ENCODE peak calls at places on chromosomes 2 and 18, in six cellular contexts. One of them, this sample, is unnamed.
A peak's percentile ranks its signal among the peaks of the same experiment; 100 is the strongest.

GRCh38 chr2:124810132-124810531 is 785.0 kb downstream of the CNTNAP5 start:
- DNase-seq in breast epithelium: no peak
- DNase-seq in OCI-LY7: no peak
- DNase-seq in PC-9: no peak
- DNase-seq in Karpas-422: peak; percentile 55
- DNase-seq in CD8-positive, alpha-beta T cell: no peak
- DNase-seq in this sample: peak; percentile 52

GRCh38 chr2:10785260-10785659 is 27.3 kb downstream of the PDIA6 start:
- DNase-seq in Karpas-422: no peak
- DNase-seq in breast epithelium: no peak
- DNase-seq in PC-9: no peak
- DNase-seq in OCI-LY7: no peak
- DNase-seq in CD8-positive, alpha-beta T cell: no peak
- DNase-seq in this sample: no peak

GRCh38 chr2:127634626-127635379 is 11.2 kb upstream of the GPR17 start:
- DNase-seq in breast epithelium: no peak
- DNase-seq in PC-9: no peak
- DNase-seq in OCI-LY7: no peak
- DNase-seq in CD8-positive, alpha-beta T cell: no peak
- DNase-seq in Karpas-422: no peak
- DNase-seq in this sample: no peak

GRCh38 chr2:207055254-207055653 is 110.5 kb downstream of the KLF7 start:
- DNase-seq in breast epithelium: no peak
- DNase-seq in PC-9: no peak
- DNase-seq in Karpas-422: no peak
- DNase-seq in OCI-LY7: no peak
- DNase-seq in CD8-positive, alpha-beta T cell: no peak
- DNase-seq in this sample: no peak

GRCh38 chr2:138078153-138078552 is 113.9 kb downstream of the HNMT start:
- DNase-seq in breast epithelium: no peak
- DNase-seq in OCI-LY7: no peak
- DNase-seq in PC-9: no peak
- DNase-seq in Karpas-422: no peak
- DNase-seq in CD8-positive, alpha-beta T cell: no peak
- DNase-seq in this sample: no peak

GRCh38 chr2:30688956-30689401 is 118.3 kb downstream of the CAPN13 start:
- DNase-seq in PC-9: no peak
- DNase-seq in CD8-positive, alpha-beta T cell: no peak
- DNase-seq in Karpas-422: no peak
- DNase-seq in breast epithelium: no peak
- DNase-seq in OCI-LY7: no peak
- DNase-seq in this sample: no peak

GRCh38 chr18:63701952-63702351 is 808 bp upstream of the SERPINB11 start:
- DNase-seq in PC-9: no peak
- DNase-seq in Karpas-422: no peak
- DNase-seq in CD8-positive, alpha-beta T cell: no peak
- DNase-seq in OCI-LY7: no peak
- DNase-seq in breast epithelium: no peak
- DNase-seq in this sample: no peak

GRCh38 chr2:25228848-25229674 is 60.7 kb upstream of the POMC start:
- DNase-seq in OCI-LY7: peak; percentile 64
- DNase-seq in PC-9: peak; percentile 66
- DNase-seq in CD8-positive, alpha-beta T cell: peak; percentile 46
- DNase-seq in Karpas-422: peak; percentile 72
- DNase-seq in breast epithelium: peak; percentile 66
- DNase-seq in this sample: peak; percentile 70

GRCh38 chr2:39306626-39307025 is 62.9 kb upstream of the CDKL4 start:
- DNase-seq in OCI-LY7: no peak
- DNase-seq in breast epithelium: no peak
- DNase-seq in PC-9: no peak
- DNase-seq in CD8-positive, alpha-beta T cell: no peak
- DNase-seq in Karpas-422: no peak
- DNase-seq in this sample: no peak

GRCh38 chr2:23434721-23435121 is 49.7 kb downstream of the KLHL29 start:
- DNase-seq in PC-9: no peak
- DNase-seq in OCI-LY7: no peak
- DNase-seq in Karpas-422: no peak
- DNase-seq in breast epithelium: no peak
- DNase-seq in CD8-positive, alpha-beta T cell: no peak
- DNase-seq in this sample: no peak

GRCh38 chr2:233055362-233055761 is 4.8 kb upstream of the INPP5D start:
- DNase-seq in PC-9: no peak
- DNase-seq in breast epithelium: no peak
- DNase-seq in CD8-positive, alpha-beta T cell: no peak
- DNase-seq in Karpas-422: no peak
- DNase-seq in OCI-LY7: no peak
- DNase-seq in this sample: no peak

GRCh38 chr2:44789971-44790721 is 151.4 kb upstream of the SIX3 start:
- DNase-seq in breast epithelium: no peak
- DNase-seq in Karpas-422: no peak
- DNase-seq in PC-9: no peak
- DNase-seq in CD8-positive, alpha-beta T cell: no peak
- DNase-seq in OCI-LY7: no peak
- DNase-seq in this sample: no peak

GRCh38 chr2:120738786-120739771 is 3.4 kb downstream of the GLI2 start:
- DNase-seq in breast epithelium: no peak
- DNase-seq in OCI-LY7: no peak
- DNase-seq in CD8-positive, alpha-beta T cell: no peak
- DNase-seq in PC-9: no peak
- DNase-seq in Karpas-422: no peak
- DNase-seq in this sample: no peak

GRCh38 chr2:98913916-98914712 is 21.9 kb downstream of the CRACDL start:
- DNase-seq in PC-9: no peak
- DNase-seq in CD8-positive, alpha-beta T cell: no peak
- DNase-seq in OCI-LY7: no peak
- DNase-seq in Karpas-422: no peak
- DNase-seq in breast epithelium: no peak
- DNase-seq in this sample: no peak

GRCh38 chr18:35938158-35938557 is 34.3 kb upstream of the RMP24 start:
- DNase-seq in OCI-LY7: no peak
- DNase-seq in PC-9: no peak
- DNase-seq in breast epithelium: no peak
- DNase-seq in CD8-positive, alpha-beta T cell: no peak
- DNase-seq in Karpas-422: no peak
- DNase-seq in this sample: no peak

GRCh38 chr2:104872034-104872865 is 18.3 kb downstream of the POU3F3 start:
- DNase-seq in CD8-positive, alpha-beta T cell: no peak
- DNase-seq in breast epithelium: no peak
- DNase-seq in OCI-LY7: no peak
- DNase-seq in Karpas-422: peak; percentile 48
- DNase-seq in PC-9: no peak
- DNase-seq in this sample: no peak

DNA sequence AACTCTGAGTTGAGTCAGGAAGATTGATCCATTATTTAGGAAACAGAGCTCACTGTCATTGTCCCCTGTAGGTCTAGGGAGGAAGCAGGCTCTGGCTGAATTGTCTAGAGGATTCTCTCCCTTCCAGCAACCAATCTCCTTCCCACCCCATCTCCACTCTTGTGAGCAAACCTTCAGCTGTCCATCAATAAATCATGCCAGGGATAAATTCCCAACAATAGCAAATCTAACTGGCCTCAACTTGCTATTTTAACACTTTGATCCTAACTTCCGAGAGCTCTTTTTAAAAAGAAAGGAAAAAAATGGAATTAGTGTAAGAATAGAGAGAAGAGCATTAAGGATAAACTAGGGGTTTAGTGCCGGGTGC is 53.5 kb downstream of the ATP8B1 start:
- DNase-seq in PC-9: no peak
- DNase-seq in Karpas-422: no peak
- DNase-seq in CD8-positive, alpha-beta T cell: no peak
- DNase-seq in breast epithelium: no peak
- DNase-seq in OCI-LY7: no peak
- DNase-seq in this sample: no peak
- H3K27ac ChIP-seq in PC-9: peak overlapping the region; percentile 35
- H3K27ac ChIP-seq in Karpas-422: peak overlapping the region; percentile 79
- H3K27ac ChIP-seq in CD8-positive, alpha-beta T cell: no peak overlapping the region
- H3K27ac ChIP-seq in breast epithelium: no peak overlapping the region
- H3K27ac ChIP-seq in OCI-LY7: no peak overlapping the region
- H3K27ac ChIP-seq in this sample: peak overlapping the region; percentile 44

DNA sequence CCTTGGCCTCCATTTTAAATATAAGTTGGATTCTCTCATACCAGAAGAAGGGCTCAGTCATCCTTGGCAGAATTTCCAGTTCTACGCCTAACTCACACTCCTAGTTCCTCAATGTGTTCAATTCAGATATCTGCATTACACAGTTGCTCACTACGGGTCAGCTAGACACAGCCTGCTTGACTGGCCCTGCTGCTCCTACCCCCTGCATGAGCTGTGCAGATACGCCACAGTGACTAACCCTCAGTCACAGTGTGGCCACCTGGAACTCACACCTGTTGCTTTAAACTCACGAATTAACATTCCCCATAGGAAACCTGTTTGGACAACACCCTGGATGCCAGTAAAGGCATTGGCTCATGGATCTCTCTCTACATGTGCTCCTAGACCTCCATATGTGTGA is 429.6 kb downstream of the NCKAP5 start:
- DNase-seq in OCI-LY7: no peak
- DNase-seq in Karpas-422: no peak
- DNase-seq in CD8-positive, alpha-beta T cell: no peak
- DNase-seq in PC-9: no peak
- DNase-seq in breast epithelium: no peak
- DNase-seq in this sample: no peak
- H3K4me3 ChIP-seq in OCI-LY7: no peak overlapping the region
- H3K4me3 ChIP-seq in Karpas-422: no peak overlapping the region
- H3K4me3 ChIP-seq in CD8-positive, alpha-beta T cell: no peak overlapping the region
- H3K4me3 ChIP-seq in PC-9: no peak overlapping the region
- H3K4me3 ChIP-seq in breast epithelium: no peak overlapping the region
- H3K4me3 ChIP-seq in this sample: no peak overlapping the region

GRCh38 chr2:173101687-173102086 is 26.0 kb downstream of the MAP3K20 start:
- DNase-seq in PC-9: no peak
- DNase-seq in OCI-LY7: no peak
- DNase-seq in Karpas-422: no peak
- DNase-seq in breast epithelium: no peak
- DNase-seq in CD8-positive, alpha-beta T cell: no peak
- DNase-seq in this sample: no peak
- H3K27ac ChIP-seq in PC-9: no peak overlapping the region
- H3K27ac ChIP-seq in OCI-LY7: no peak overlapping the region
- H3K27ac ChIP-seq in Karpas-422: no peak overlapping the region
- H3K27ac ChIP-seq in breast epithelium: no peak overlapping the region
- H3K27ac ChIP-seq in CD8-positive, alpha-beta T cell: no peak overlapping the region
- H3K27ac ChIP-seq in this sample: no peak overlapping the region

GRCh38 chr2:175595139-175595538 is 406.9 kb downstream of the LNPK start:
- DNase-seq in CD8-positive, alpha-beta T cell: no peak
- DNase-seq in PC-9: no peak
- DNase-seq in Karpas-422: peak; percentile 40
- DNase-seq in OCI-LY7: no peak
- DNase-seq in breast epithelium: no peak
- DNase-seq in this sample: peak; percentile 11

GRCh38 chr2:175601969-175602368 is 400.1 kb downstream of the LNPK start:
- DNase-seq in CD8-positive, alpha-beta T cell: no peak
- DNase-seq in OCI-LY7: no peak
- DNase-seq in PC-9: no peak
- DNase-seq in Karpas-422: no peak
- DNase-seq in breast epithelium: no peak
- DNase-seq in this sample: no peak

GRCh38 chr2:175597286-175597685 is 404.8 kb downstream of the LNPK start:
- DNase-seq in CD8-positive, alpha-beta T cell: no peak
- DNase-seq in Karpas-422: no peak
- DNase-seq in breast epithelium: no peak
- DNase-seq in OCI-LY7: no peak
- DNase-seq in PC-9: no peak
- DNase-seq in this sample: no peak

GRCh38 chr2:175605599-175605988 is 396.5 kb downstream of the LNPK start:
- DNase-seq in CD8-positive, alpha-beta T cell: no peak
- DNase-seq in OCI-LY7: no peak
- DNase-seq in Karpas-422: no peak
- DNase-seq in PC-9: no peak
- DNase-seq in breast epithelium: no peak
- DNase-seq in this sample: no peak

GRCh38 chr2:175600024-175600831 is 401.8 kb downstream of the LNPK start:
- DNase-seq in PC-9: no peak
- DNase-seq in CD8-positive, alpha-beta T cell: no peak
- DNase-seq in breast epithelium: no peak
- DNase-seq in OCI-LY7: no peak
- DNase-seq in Karpas-422: no peak
- DNase-seq in this sample: no peak
- H3K4me3 ChIP-seq in PC-9: no peak overlapping the region
- H3K4me3 ChIP-seq in CD8-positive, alpha-beta T cell: no peak overlapping the region
- H3K4me3 ChIP-seq in breast epithelium: no peak overlapping the region
- H3K4me3 ChIP-seq in OCI-LY7: no peak overlapping the region
- H3K4me3 ChIP-seq in Karpas-422: no peak overlapping the region
- H3K4me3 ChIP-seq in this sample: no peak overlapping the region

GRCh38 chr18:2853926-2854664 is 7.3 kb downstream of the EMILIN2 start:
- DNase-seq in OCI-LY7: no peak
- DNase-seq in breast epithelium: no peak
- DNase-seq in CD8-positive, alpha-beta T cell: no peak
- DNase-seq in PC-9: no peak
- DNase-seq in Karpas-422: no peak
- DNase-seq in this sample: no peak
- H3K27ac ChIP-seq in OCI-LY7: no peak overlapping the region
- H3K27ac ChIP-seq in breast epithelium: peak overlapping the region; percentile 61
- H3K27ac ChIP-seq in CD8-positive, alpha-beta T cell: no peak overlapping the region
- H3K27ac ChIP-seq in PC-9: no peak overlapping the region
- H3K27ac ChIP-seq in Karpas-422: no peak overlapping the region
- H3K27ac ChIP-seq in this sample: no peak overlapping the region

GRCh38 chr18:55586841-55587240 is 1.2 kb downstream of the TCF4 start:
- DNase-seq in PC-9: no peak
- DNase-seq in OCI-LY7: peak; percentile 37
- DNase-seq in breast epithelium: no peak
- DNase-seq in Karpas-422: peak; percentile 59
- DNase-seq in CD8-positive, alpha-beta T cell: no peak
- DNase-seq in this sample: no peak

GRCh38 chr18:55582325-55582724 is 5.7 kb downstream of the TCF4 start:
- DNase-seq in CD8-positive, alpha-beta T cell: no peak
- DNase-seq in PC-9: no peak
- DNase-seq in OCI-LY7: no peak
- DNase-seq in breast epithelium: no peak
- DNase-seq in Karpas-422: no peak
- DNase-seq in this sample: no peak

GRCh38 chr18:55585586-55586521 is 2.1 kb downstream of the TCF4 start:
- DNase-seq in PC-9: no peak
- DNase-seq in CD8-positive, alpha-beta T cell: no peak
- DNase-seq in breast epithelium: no peak
- DNase-seq in OCI-LY7: peak; percentile 9
- DNase-seq in Karpas-422: peak; percentile 61
- DNase-seq in this sample: no peak

GRCh38 chr18:55587341-55588000 is 521 bp downstream of the TCF4 start:
- DNase-seq in PC-9: no peak
- DNase-seq in Karpas-422: peak; percentile 86
- DNase-seq in CD8-positive, alpha-beta T cell: no peak
- DNase-seq in OCI-LY7: peak; percentile 34
- DNase-seq in breast epithelium: no peak
- DNase-seq in this sample: no peak

GRCh38 chr18:55585050-55585449 is 2.9 kb downstream of the TCF4 start:
- DNase-seq in PC-9: no peak
- DNase-seq in OCI-LY7: no peak
- DNase-seq in breast epithelium: no peak
- DNase-seq in CD8-positive, alpha-beta T cell: no peak
- DNase-seq in Karpas-422: no peak
- DNase-seq in this sample: no peak
- H3K4me3 ChIP-seq in PC-9: no peak overlapping the region
- H3K4me3 ChIP-seq in OCI-LY7: peak overlapping the region; percentile 90
- H3K4me3 ChIP-seq in breast epithelium: peak overlapping the region; percentile 83
- H3K4me3 ChIP-seq in CD8-positive, alpha-beta T cell: no peak overlapping the region
- H3K4me3 ChIP-seq in Karpas-422: peak overlapping the region; percentile 69
- H3K4me3 ChIP-seq in this sample: no peak overlapping the region

DNA sequence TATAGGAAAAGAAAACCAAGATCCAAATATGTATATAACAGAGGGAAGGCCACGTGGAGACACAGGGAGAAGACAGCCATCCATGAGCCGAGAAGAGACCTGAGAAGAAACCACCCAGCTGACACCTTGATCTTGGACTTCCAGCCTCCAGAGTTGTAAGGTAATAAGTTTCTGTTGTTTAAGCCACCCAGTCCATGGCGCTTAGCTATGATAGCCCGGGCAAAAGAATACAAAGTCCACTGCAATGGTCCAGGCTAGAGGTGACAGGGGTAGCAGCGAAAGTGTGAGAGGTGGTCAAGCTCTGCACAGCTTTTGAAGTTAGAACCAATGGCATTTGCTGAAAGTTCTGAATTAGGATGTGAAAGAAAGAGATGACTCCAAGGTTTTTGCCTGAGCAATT is 2.8 kb downstream of the MYOM1 start:
- DNase-seq in CD8-positive, alpha-beta T cell: no peak
- DNase-seq in breast epithelium: no peak
- DNase-seq in OCI-LY7: no peak
- DNase-seq in PC-9: no peak
- DNase-seq in Karpas-422: no peak
- DNase-seq in this sample: peak; percentile 47
- H3K27ac ChIP-seq in CD8-positive, alpha-beta T cell: no peak overlapping the region
- H3K27ac ChIP-seq in breast epithelium: no peak overlapping the region
- H3K27ac ChIP-seq in OCI-LY7: no peak overlapping the region
- H3K27ac ChIP-seq in PC-9: no peak overlapping the region
- H3K27ac ChIP-seq in Karpas-422: no peak overlapping the region
- H3K27ac ChIP-seq in this sample: peak overlapping the region; percentile 87